ENCODE peak calls at places on chromosome 11, in five cellular contexts. R is cardiac muscle cell, U is tibial artery, C is mesendoderm, V is Karpas-422. T is an unnamed sample.

GRCh38 chr11:16346975-16347374 is 9.4 kb downstream of the SOX6 start:
- DNase-seq in U (no peak), C (no peak), V (no peak), R (no peak), T (no peak)

GRCh38 chr11:123457187-123457770 is 27.2 kb downstream of the GRAMD1B start:
- DNase-seq in R (no peak), C (no peak), U (peak), V (no peak), T (no peak)

GRCh38 chr11:97451441-97451840 is 1061.6 kb downstream of the JRKL start:
- DNase-seq in V (no peak), U (no peak), R (no peak), C (no peak), T (no peak)

GRCh38 chr11:63510360-63511130 is 4.7 kb downstream of the LGALS12 start:
- DNase-seq in U (peak), C (no peak), V (no peak), R (no peak), T (no peak)

GRCh38 chr11:58905141-58905715 is 34.1 kb upstream of the GLYATL1 start:
- DNase-seq in U (peak), V (no peak), R (peak), C (peak), T (no peak)

GRCh38 chr11:12890476-12890875 is 118.6 kb upstream of the RASSF10 start:
- DNase-seq in R (no peak), V (no peak), U (no peak), C (no peak), T (no peak)

GRCh38 chr11:78227906-78228305 is 39.2 kb downstream of the USP35 start:
- DNase-seq in C (no peak), U (no peak), V (no peak), R (no peak), T (no peak)

GRCh38 chr11:115761348-115761747 is 257.1 kb upstream of the CADM1 start:
- DNase-seq in C (no peak), R (no peak), U (no peak), V (no peak), T (no peak)

GRCh38 chr11:35483131-35483800 is 42.1 kb downstream of the PAMR1 start:
- DNase-seq in U (no peak), C (no peak), R (no peak), V (no peak), T (no peak)

GRCh38 chr11:76702378-76703128 is 32.0 kb upstream of the LRRC32 start:
- DNase-seq in C (no peak), V (no peak), U (no peak), R (no peak), T (no peak)

GRCh38 chr11:60870733-60871377 is 3.5 kb downstream of the ZP1 start:
- DNase-seq in C (no peak), R (no peak), U (no peak), V (no peak), T (peak)

GRCh38 chr11:12070446-12071267 is 39.7 kb upstream of the MICAL2 start:
- DNase-seq in V (no peak), C (no peak), R (no peak), U (no peak), T (no peak)

GRCh38 chr11:123122341-123122740 is 60.4 kb upstream of the HSPA8 start:
- DNase-seq in U (peak), C (no peak), R (no peak), V (no peak), T (peak)

GRCh38 chr11:15468471-15468870 is 353.7 kb downstream of the INSC start:
- DNase-seq in R (no peak), V (no peak), U (no peak), C (no peak), T (no peak)

GRCh38 chr11:107598225-107599139 is 7.5 kb downstream of the ELMOD1 start:
- DNase-seq in V (peak), C (peak), R (peak), U (no peak), T (no peak)

GRCh38 chr11:14202263-14203173 is 156.5 kb downstream of the RRAS2 start:
- DNase-seq in U (no peak), V (no peak), R (no peak), C (no peak), T (no peak)

GRCh38 chr11:67372993-67373915 is at the start of gene CLCF1:
- DNase-seq in V (peak), R (peak), U (peak), C (peak), T (peak)

GRCh38 chr11:113805640-113806039 is 26.0 kb downstream of the CLDN25 start:
- DNase-seq in C (no peak), R (no peak), U (no peak), V (no peak), T (no peak)

GRCh38 chr11:16117989-16118810 is 238.1 kb downstream of the SOX6 start:
- DNase-seq in V (no peak), R (no peak), U (no peak), C (no peak), T (no peak)

GRCh38 chr11:66136752-66137123 is 66.7 kb downstream of the PACS1 start:
- DNase-seq in U (no peak), V (no peak), C (no peak), R (no peak), T (no peak)

GRCh38 chr11:61777234-61778090 is 14.9 kb downstream of the TMEM258 start:
- DNase-seq in C (no peak), R (no peak), V (no peak), U (no peak), T (peak)

GRCh38 chr11:131092469-131092868 is 176.2 kb upstream of the SNX19 start:
- DNase-seq in V (no peak), C (no peak), U (no peak), R (no peak), T (no peak)

GRCh38 chr11:131094828-131095227 is 178.5 kb upstream of the SNX19 start:
- DNase-seq in U (no peak), V (peak), R (no peak), C (no peak), T (no peak)

GRCh38 chr11:131099746-131100145 is 183.5 kb upstream of the SNX19 start:
- DNase-seq in R (no peak), C (no peak), V (no peak), U (no peak), T (no peak)

GRCh38 chr11:131099013-131099412 is 182.7 kb upstream of the SNX19 start:
- DNase-seq in R (no peak), U (no peak), V (no peak), C (no peak), T (no peak)

DNA sequence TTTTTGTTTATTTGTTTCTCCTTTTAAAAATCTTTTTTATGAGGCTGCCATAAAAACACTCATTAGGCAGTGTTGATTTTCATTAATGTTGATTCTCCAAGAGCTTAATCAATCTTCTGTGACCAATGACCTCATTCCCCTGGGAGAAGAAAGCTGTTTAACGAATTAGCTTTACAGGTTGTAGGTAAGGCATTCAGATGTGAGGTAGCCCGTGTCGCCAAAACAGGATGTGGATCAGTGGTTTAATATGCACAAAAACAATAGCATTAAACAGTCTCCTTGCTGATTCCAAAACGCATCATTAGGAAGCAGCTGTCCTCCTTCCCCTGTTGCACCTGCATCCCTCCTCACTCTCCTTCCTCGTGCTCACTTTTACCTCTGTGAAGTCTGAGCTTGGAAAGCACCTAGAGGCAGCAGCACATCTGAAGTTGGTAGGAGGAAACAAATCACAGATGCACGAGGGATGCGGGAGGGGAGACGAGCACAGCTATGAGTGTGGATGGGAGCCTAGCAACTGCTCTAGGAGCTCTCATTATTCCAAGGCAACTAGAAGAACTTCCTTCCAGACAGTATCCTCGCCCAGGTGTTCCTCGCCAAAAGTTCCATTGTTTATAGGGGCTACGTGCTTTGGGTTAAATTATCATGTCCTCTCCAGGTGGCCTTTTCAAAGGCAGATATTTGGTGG is 179.4 kb upstream of the SNX19 start:
- DNase-seq in V (no peak), U (no peak), R (no peak), C (no peak), T (no peak)
- H3K27ac ChIP-seq in V (peak), U (no peak), R (no peak), C (no peak), T (no peak)

DNA sequence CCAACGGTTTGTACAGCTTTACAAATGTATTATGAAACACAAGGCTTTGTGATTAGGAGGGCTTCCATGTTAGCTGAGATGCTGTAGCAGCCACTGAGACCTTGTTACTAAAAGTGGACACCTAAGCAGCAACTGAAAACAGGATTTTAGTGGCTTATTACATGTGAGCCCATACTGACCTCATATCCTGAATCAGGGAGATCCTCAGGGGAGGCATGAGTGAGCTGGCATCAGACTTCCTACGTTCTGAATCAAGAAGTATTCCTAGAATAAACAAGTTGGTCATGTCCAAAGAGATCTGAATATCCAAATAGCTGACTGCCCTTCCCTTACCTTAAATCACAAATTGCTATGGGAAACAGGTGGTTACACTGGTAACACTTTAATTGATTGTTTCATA is 59.1 kb upstream of the SCUBE2 start:
- DNase-seq in R (no peak), C (no peak), U (no peak), V (no peak), T (no peak)
- H3K4me3 ChIP-seq in R (no peak), C (no peak), U (no peak), V (no peak), T (no peak)

DNA sequence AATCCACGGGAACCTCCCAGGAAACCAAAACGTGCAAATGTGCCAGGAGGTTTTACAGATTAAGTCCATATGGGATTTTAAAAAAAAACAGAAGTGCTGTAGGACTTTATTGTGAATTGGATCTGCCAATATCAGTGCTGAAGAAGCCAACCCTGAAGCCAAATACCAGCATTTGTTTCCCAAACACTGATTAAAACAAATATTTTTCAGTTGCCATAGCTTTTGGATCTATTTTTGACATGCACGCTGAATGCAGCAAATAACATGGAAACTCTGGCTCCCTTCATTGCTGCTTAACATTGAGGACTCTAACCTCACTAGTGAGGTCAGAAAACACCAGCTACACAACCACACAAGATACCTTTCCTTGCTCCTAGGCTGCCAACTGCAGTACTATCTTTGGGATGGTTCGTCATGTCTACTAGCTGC is 28.4 kb upstream of the SIK2 start:
- DNase-seq in V (peak), R (no peak), C (no peak), U (no peak), T (no peak)
- H3K27ac ChIP-seq in V (no peak), R (no peak), C (no peak), U (peak), T (peak)

DNA sequence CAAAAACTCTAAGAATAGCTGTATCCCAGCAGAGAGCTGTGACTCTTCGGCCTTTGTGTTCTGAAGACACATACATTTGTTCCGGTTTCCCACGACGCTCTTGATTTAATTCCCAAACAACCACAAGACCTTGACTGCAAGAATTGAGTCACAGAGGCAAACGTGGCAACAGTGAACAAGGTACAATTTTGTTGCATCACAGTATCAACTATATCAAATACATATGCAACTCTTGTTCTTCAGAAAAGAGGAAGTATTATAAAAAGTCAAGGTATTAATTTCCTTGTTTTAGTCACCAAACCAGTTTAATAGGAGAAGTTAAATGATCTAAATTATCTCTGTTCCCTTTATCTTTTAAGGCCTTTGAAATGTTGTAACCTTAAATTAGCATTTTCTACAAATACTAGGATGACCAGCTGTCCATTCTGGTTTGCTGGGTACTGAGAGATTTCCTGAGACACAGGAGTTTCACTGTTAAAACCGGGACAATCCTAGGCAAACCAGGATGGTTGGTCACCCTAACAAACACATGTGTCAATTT is 11.1 kb downstream of the HPS5 start:
- DNase-seq in C (no peak), V (peak), R (no peak), U (no peak), T (no peak)
- H3K4me3 ChIP-seq in C (no peak), V (no peak), R (no peak), U (no peak), T (no peak)

GRCh38 chr11:40276960-40277359 is 1182.5 kb downstream of the LRRC4C start:
- DNase-seq in R (no peak), V (no peak), C (no peak), U (no peak), T (no peak)

GRCh38 chr11:40273192-40273732 is 1186.2 kb downstream of the LRRC4C start:
- DNase-seq in U (no peak), C (no peak), R (no peak), V (no peak), T (no peak)

GRCh38 chr11:40271361-40271760 is 1188.1 kb downstream of the LRRC4C start:
- DNase-seq in U (no peak), C (no peak), R (no peak), V (no peak), T (no peak)

GRCh38 chr11:40269865-40270264 is 1189.6 kb downstream of the LRRC4C start:
- DNase-seq in R (no peak), C (no peak), V (no peak), U (no peak), T (no peak)

GRCh38 chr11:40274017-40274416 is 1185.4 kb downstream of the LRRC4C start:
- DNase-seq in U (no peak), C (no peak), V (no peak), R (no peak), T (no peak)
- H3K27ac ChIP-seq in U (no peak), C (no peak), V (no peak), R (no peak), T (no peak)

GRCh38 chr11:85685131-85685819 is 720 bp downstream of the CCDC89 start:
- DNase-seq in U (no peak), C (no peak), R (peak), V (no peak), T (peak)
- H3K4me3 ChIP-seq in U (peak), C (no peak), R (no peak), V (no peak), T (peak)

DNA sequence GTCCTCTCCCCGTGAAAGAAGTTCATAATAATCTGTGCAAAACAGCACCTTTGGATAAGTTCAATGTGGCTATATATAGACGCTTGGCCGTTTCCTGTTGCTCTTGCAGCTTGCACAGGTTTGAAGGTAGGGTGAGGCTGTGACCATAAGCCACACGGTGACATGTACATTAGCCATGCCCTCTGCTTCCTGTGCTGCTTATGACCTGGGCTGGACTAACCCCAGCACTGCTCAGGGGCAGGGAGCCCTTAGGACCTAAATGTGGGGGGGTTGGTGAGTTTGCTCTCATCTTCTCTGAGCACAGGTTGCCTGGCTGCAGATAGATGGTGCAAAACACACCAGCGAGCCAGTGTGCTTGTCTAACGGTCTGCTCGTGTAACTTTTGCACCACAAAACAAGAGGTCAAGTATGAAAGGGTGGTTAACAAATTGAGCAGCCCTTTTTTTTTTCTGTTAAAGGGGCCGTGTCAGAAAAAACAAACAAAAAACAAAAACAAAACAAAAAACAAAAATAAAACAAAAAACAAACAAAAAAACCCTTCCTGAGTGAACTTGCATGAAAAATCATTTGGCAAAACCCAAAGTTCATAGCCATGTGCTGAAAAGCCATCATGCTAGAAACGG is 37.3 kb downstream of the FLI1 start:
- DNase-seq in V (no peak), R (no peak), C (no peak), U (no peak), T (no peak)
- H3K27ac ChIP-seq in V (no peak), R (no peak), C (no peak), U (no peak), T (no peak)

T was measured in uterus.